ENCODE peak calls at places on chromosome 12, in eight cellular contexts. One of them, this sample, is unnamed.
A peak's percentile ranks its signal among the peaks of the same experiment; 100 is the strongest.

GRCh38 chr12:1993341-1993740 is 10.9 kb downstream of the DCP1B start:
- DNase-seq in suprapubic skin: no peak
- DNase-seq in AG10803: peak; percentile 94
- DNase-seq in HCT116: peak; percentile 64
- DNase-seq in psoas muscle: no peak
- DNase-seq in heart left ventricle: no peak
- DNase-seq in astrocyte: peak; percentile 93
- DNase-seq in mucosa of descending colon: no peak
- DNase-seq in this sample: peak; percentile 94

GRCh38 chr12:30308010-30308717 is 387.5 kb downstream of the IPO8 start:
- DNase-seq in suprapubic skin: no peak
- DNase-seq in AG10803: no peak
- DNase-seq in HCT116: no peak
- DNase-seq in psoas muscle: no peak
- DNase-seq in heart left ventricle: no peak
- DNase-seq in astrocyte: peak; percentile 1
- DNase-seq in mucosa of descending colon: no peak
- DNase-seq in this sample: no peak

GRCh38 chr12:100114574-100114973 is 28.1 kb downstream of the BLTP3B start:
- DNase-seq in suprapubic skin: no peak
- DNase-seq in AG10803: peak; percentile 83
- DNase-seq in HCT116: no peak
- DNase-seq in psoas muscle: no peak
- DNase-seq in heart left ventricle: no peak
- DNase-seq in astrocyte: peak; percentile 16
- DNase-seq in mucosa of descending colon: no peak
- DNase-seq in this sample: peak; percentile 36

GRCh38 chr12:107779077-107779840 is 4.8 kb downstream of the ASCL4 start:
- DNase-seq in suprapubic skin: no peak
- DNase-seq in AG10803: no peak
- DNase-seq in HCT116: no peak
- DNase-seq in psoas muscle: no peak
- DNase-seq in heart left ventricle: peak; percentile 32
- DNase-seq in astrocyte: no peak
- DNase-seq in mucosa of descending colon: no peak
- DNase-seq in this sample: no peak

GRCh38 chr12:10362325-10362724 is 27.5 kb downstream of the KLRK1 start:
- DNase-seq in suprapubic skin: no peak
- DNase-seq in AG10803: no peak
- DNase-seq in HCT116: no peak
- DNase-seq in psoas muscle: no peak
- DNase-seq in heart left ventricle: no peak
- DNase-seq in astrocyte: no peak
- DNase-seq in mucosa of descending colon: no peak
- DNase-seq in this sample: no peak

GRCh38 chr12:71710276-71711125 is 24.6 kb downstream of the TMEM19 start:
- DNase-seq in suprapubic skin: no peak
- DNase-seq in AG10803: peak; percentile 74
- DNase-seq in HCT116: peak; percentile 92
- DNase-seq in psoas muscle: no peak
- DNase-seq in heart left ventricle: no peak
- DNase-seq in astrocyte: peak; percentile 91
- DNase-seq in mucosa of descending colon: no peak
- DNase-seq in this sample: peak; percentile 68

GRCh38 chr12:388547-389137 is 478 bp downstream of the KDM5A start:
- DNase-seq in suprapubic skin: no peak
- DNase-seq in AG10803: peak; percentile 19
- DNase-seq in HCT116: no peak
- DNase-seq in psoas muscle: peak; percentile 34
- DNase-seq in heart left ventricle: no peak
- DNase-seq in astrocyte: peak; percentile 11
- DNase-seq in mucosa of descending colon: no peak
- DNase-seq in this sample: peak; percentile 42

GRCh38 chr12:110079477-110080400 is 31.4 kb upstream of the C12orf76 start:
- DNase-seq in suprapubic skin: no peak
- DNase-seq in AG10803: no peak
- DNase-seq in HCT116: no peak
- DNase-seq in psoas muscle: peak; percentile 34
- DNase-seq in heart left ventricle: peak; percentile 73
- DNase-seq in astrocyte: no peak
- DNase-seq in mucosa of descending colon: peak; percentile 50
- DNase-seq in this sample: peak; percentile 56

GRCh38 chr12:54650409-54650808 is 2.2 kb upstream of the DCD start:
- DNase-seq in suprapubic skin: no peak
- DNase-seq in AG10803: no peak
- DNase-seq in HCT116: no peak
- DNase-seq in psoas muscle: no peak
- DNase-seq in heart left ventricle: no peak
- DNase-seq in astrocyte: no peak
- DNase-seq in mucosa of descending colon: no peak
- DNase-seq in this sample: no peak

GRCh38 chr12:78204926-78205325 is 374.2 kb downstream of the NAV3 start:
- DNase-seq in suprapubic skin: no peak
- DNase-seq in AG10803: no peak
- DNase-seq in HCT116: no peak
- DNase-seq in psoas muscle: no peak
- DNase-seq in heart left ventricle: no peak
- DNase-seq in astrocyte: no peak
- DNase-seq in mucosa of descending colon: no peak
- DNase-seq in this sample: no peak

GRCh38 chr12:56634837-56635538 is 4.9 kb upstream of the BAZ2A start:
- DNase-seq in suprapubic skin: peak; percentile 89
- DNase-seq in AG10803: peak; percentile 78
- DNase-seq in HCT116: peak; percentile 79
- DNase-seq in psoas muscle: peak; percentile 77
- DNase-seq in heart left ventricle: peak; percentile 78
- DNase-seq in astrocyte: peak; percentile 74
- DNase-seq in mucosa of descending colon: peak; percentile 90
- DNase-seq in this sample: peak; percentile 91

GRCh38 chr12:45598761-45599160 is 130.7 kb upstream of the ARID2 start:
- DNase-seq in suprapubic skin: no peak
- DNase-seq in AG10803: no peak
- DNase-seq in HCT116: no peak
- DNase-seq in psoas muscle: no peak
- DNase-seq in heart left ventricle: no peak
- DNase-seq in astrocyte: no peak
- DNase-seq in mucosa of descending colon: no peak
- DNase-seq in this sample: no peak

GRCh38 chr12:111166779-111167540 is 201.9 kb downstream of the PHETA1 start:
- DNase-seq in suprapubic skin: no peak
- DNase-seq in AG10803: no peak
- DNase-seq in HCT116: no peak
- DNase-seq in psoas muscle: peak; percentile 30
- DNase-seq in heart left ventricle: peak; percentile 81
- DNase-seq in astrocyte: no peak
- DNase-seq in mucosa of descending colon: peak; percentile 34
- DNase-seq in this sample: no peak

GRCh38 chr12:68450947-68451260 is 118.7 kb upstream of the MDM1 start:
- DNase-seq in suprapubic skin: no peak
- DNase-seq in AG10803: no peak
- DNase-seq in HCT116: no peak
- DNase-seq in psoas muscle: no peak
- DNase-seq in heart left ventricle: no peak
- DNase-seq in astrocyte: no peak
- DNase-seq in mucosa of descending colon: no peak
- DNase-seq in this sample: no peak

GRCh38 chr12:83796527-83796926 is 1109.8 kb downstream of the TMTC2 start:
- DNase-seq in suprapubic skin: no peak
- DNase-seq in AG10803: peak; percentile 5
- DNase-seq in HCT116: peak; percentile 8
- DNase-seq in psoas muscle: no peak
- DNase-seq in heart left ventricle: no peak
- DNase-seq in astrocyte: no peak
- DNase-seq in mucosa of descending colon: no peak
- DNase-seq in this sample: no peak

GRCh38 chr12:132453361-132454133 is 36.4 kb upstream of the FBRSL1 start:
- DNase-seq in suprapubic skin: no peak
- DNase-seq in AG10803: peak; percentile 61
- DNase-seq in HCT116: no peak
- DNase-seq in psoas muscle: no peak
- DNase-seq in heart left ventricle: no peak
- DNase-seq in astrocyte: peak; percentile 60
- DNase-seq in mucosa of descending colon: peak; percentile 16
- DNase-seq in this sample: peak; percentile 43

GRCh38 chr12:123149828-123150272 is 1.0 kb downstream of the PITPNM2 start:
- DNase-seq in suprapubic skin: peak; percentile 72
- DNase-seq in AG10803: no peak
- DNase-seq in HCT116: no peak
- DNase-seq in psoas muscle: no peak
- DNase-seq in heart left ventricle: no peak
- DNase-seq in astrocyte: no peak
- DNase-seq in mucosa of descending colon: peak; percentile 34
- DNase-seq in this sample: no peak

GRCh38 chr12:52945389-52946232 is 3.3 kb upstream of the KRT18 start:
- DNase-seq in suprapubic skin: no peak
- DNase-seq in AG10803: peak; percentile 59
- DNase-seq in HCT116: no peak
- DNase-seq in psoas muscle: no peak
- DNase-seq in heart left ventricle: no peak
- DNase-seq in astrocyte: peak; percentile 90
- DNase-seq in mucosa of descending colon: no peak
- DNase-seq in this sample: peak; percentile 89

GRCh38 chr12:110186059-110186458 is 61.9 kb downstream of the IFT81 start:
- DNase-seq in suprapubic skin: no peak
- DNase-seq in AG10803: no peak
- DNase-seq in HCT116: no peak
- DNase-seq in psoas muscle: no peak
- DNase-seq in heart left ventricle: no peak
- DNase-seq in astrocyte: no peak
- DNase-seq in mucosa of descending colon: no peak
- DNase-seq in this sample: no peak

GRCh38 chr12:128767518-128767917 is 56.2 kb downstream of the SLC15A4 start:
- DNase-seq in suprapubic skin: no peak
- DNase-seq in AG10803: no peak
- DNase-seq in HCT116: no peak
- DNase-seq in psoas muscle: no peak
- DNase-seq in heart left ventricle: no peak
- DNase-seq in astrocyte: no peak
- DNase-seq in mucosa of descending colon: no peak
- DNase-seq in this sample: no peak

GRCh38 chr12:50780016-50780415 is 16.1 kb downstream of the ATF1 start:
- DNase-seq in suprapubic skin: no peak
- DNase-seq in AG10803: no peak
- DNase-seq in HCT116: no peak
- DNase-seq in psoas muscle: no peak
- DNase-seq in heart left ventricle: no peak
- DNase-seq in astrocyte: no peak
- DNase-seq in mucosa of descending colon: no peak
- DNase-seq in this sample: no peak

DNA sequence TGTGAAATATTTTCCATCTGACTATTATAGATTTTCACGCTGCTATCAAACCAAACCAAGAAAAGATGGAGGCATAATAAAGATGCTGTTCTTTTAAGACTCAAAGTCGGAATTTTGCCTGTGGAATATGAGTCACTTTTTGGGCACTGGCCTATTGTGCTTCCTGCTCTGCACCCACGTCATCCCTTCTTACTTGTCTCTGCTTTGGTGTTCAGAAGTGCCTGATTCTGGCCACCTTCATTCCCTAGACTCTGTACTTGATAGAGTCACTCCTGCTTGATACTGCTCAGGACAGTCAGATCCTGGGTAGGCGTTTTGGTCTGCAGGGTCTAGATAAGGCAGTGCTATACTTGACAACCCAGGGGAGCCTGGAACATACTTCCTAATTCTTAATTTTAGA is 1.9 kb downstream of the LRRK2 start:
- DNase-seq in suprapubic skin: peak; percentile 67
- DNase-seq in AG10803: peak; percentile 81
- DNase-seq in HCT116: no peak
- DNase-seq in psoas muscle: peak; percentile 20
- DNase-seq in heart left ventricle: peak; percentile 35
- DNase-seq in astrocyte: peak; percentile 86
- DNase-seq in mucosa of descending colon: no peak
- DNase-seq in this sample: peak; percentile 61
- H3K4me3 ChIP-seq in suprapubic skin: peak overlapping the region; percentile 61
- H3K4me3 ChIP-seq in AG10803: peak overlapping the region; percentile 34
- H3K4me3 ChIP-seq in HCT116: no peak overlapping the region
- H3K4me3 ChIP-seq in psoas muscle: peak overlapping the region; percentile 82
- H3K4me3 ChIP-seq in heart left ventricle: no peak overlapping the region
- H3K4me3 ChIP-seq in astrocyte: no peak overlapping the region
- H3K4me3 ChIP-seq in mucosa of descending colon: no peak overlapping the region
- H3K4me3 ChIP-seq in this sample: no peak overlapping the region

DNA sequence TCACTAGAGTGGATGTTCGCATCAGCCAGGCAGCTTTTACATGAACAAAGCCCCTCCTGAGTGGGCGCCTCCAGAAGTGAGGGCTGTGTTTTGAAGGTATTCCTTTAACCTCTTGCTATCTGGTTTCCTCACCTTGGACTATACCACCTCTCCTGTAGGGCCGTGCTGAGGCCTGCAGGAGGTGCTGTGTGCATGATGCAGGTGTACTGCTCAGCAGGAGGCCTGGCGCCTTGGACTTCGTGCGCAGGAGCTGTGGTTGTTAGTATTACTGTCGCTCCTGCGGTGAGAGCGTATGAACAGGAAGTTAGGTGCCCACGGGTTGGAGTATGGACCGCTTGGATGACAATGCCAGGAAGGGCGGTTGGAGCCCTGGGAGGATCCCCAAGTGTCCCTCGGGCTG is 130.7 kb downstream of the TSPAN9 start:
- DNase-seq in suprapubic skin: no peak
- DNase-seq in AG10803: no peak
- DNase-seq in HCT116: peak; percentile 10
- DNase-seq in psoas muscle: no peak
- DNase-seq in heart left ventricle: no peak
- DNase-seq in astrocyte: no peak
- DNase-seq in mucosa of descending colon: no peak
- DNase-seq in this sample: no peak
- TF ChIP-seq CTCF in suprapubic skin: no peak
- TF ChIP-seq CTCF in AG10803: no peak
- TF ChIP-seq CTCF in HCT116: peak; percentile 37
- TF ChIP-seq CTCF in psoas muscle: no peak
- TF ChIP-seq CTCF in heart left ventricle: peak; percentile 21
- TF ChIP-seq CTCF in astrocyte: peak; percentile 11
- TF ChIP-seq CTCF in mucosa of descending colon: no peak
- TF ChIP-seq CTCF in this sample: peak; percentile 35

DNA sequence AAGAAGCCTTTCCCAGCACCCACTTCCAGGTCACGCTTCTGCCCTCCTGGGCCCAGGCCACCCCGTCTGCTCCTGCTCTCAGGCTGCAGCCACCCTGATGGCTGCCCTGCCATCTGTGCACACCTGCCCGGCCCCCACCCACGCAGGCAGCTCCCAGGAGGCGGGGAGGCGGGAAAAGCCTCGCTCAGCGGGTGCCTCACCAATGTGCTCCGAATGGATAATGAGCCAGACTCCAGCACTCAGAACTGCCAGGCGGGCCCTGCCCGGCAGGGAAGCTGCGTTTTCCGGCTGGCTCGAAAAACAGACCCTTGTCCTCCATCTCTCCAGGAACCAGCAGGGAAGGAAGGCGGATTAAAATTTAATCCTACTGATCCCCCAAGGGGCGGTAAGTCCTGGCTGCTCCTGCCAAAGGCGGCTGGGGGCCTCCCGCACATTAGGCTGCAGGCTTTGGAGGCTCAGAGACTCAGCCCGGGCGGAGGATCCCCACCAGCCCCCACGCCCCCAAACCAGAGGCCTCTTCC is 104.0 kb downstream of the NCOR2 start:
- DNase-seq in suprapubic skin: no peak
- DNase-seq in AG10803: no peak
- DNase-seq in HCT116: no peak
- DNase-seq in psoas muscle: no peak
- DNase-seq in heart left ventricle: no peak
- DNase-seq in astrocyte: no peak
- DNase-seq in mucosa of descending colon: no peak
- DNase-seq in this sample: peak; percentile 36
- H3K4me3 ChIP-seq in suprapubic skin: no peak overlapping the region
- H3K4me3 ChIP-seq in AG10803: no peak overlapping the region
- H3K4me3 ChIP-seq in HCT116: no peak overlapping the region
- H3K4me3 ChIP-seq in psoas muscle: no peak overlapping the region
- H3K4me3 ChIP-seq in heart left ventricle: no peak overlapping the region
- H3K4me3 ChIP-seq in astrocyte: no peak overlapping the region
- H3K4me3 ChIP-seq in mucosa of descending colon: no peak overlapping the region
- H3K4me3 ChIP-seq in this sample: no peak overlapping the region

GRCh38 chr12:113152835-113153814 is 3.6 kb downstream of the CFAP73 start:
- DNase-seq in suprapubic skin: no peak
- DNase-seq in AG10803: peak; percentile 68
- DNase-seq in HCT116: peak; percentile 54
- DNase-seq in psoas muscle: peak; percentile 62
- DNase-seq in heart left ventricle: peak; percentile 72
- DNase-seq in astrocyte: peak; percentile 56
- DNase-seq in mucosa of descending colon: peak; percentile 86
- DNase-seq in this sample: peak; percentile 71
- TF ChIP-seq CTCF in suprapubic skin: no peak
- TF ChIP-seq CTCF in AG10803: peak; percentile 48
- TF ChIP-seq CTCF in HCT116: peak; percentile 83
- TF ChIP-seq CTCF in psoas muscle: no peak
- TF ChIP-seq CTCF in heart left ventricle: peak; percentile 36
- TF ChIP-seq CTCF in astrocyte: peak; percentile 11
- TF ChIP-seq CTCF in mucosa of descending colon: peak; percentile 50
- TF ChIP-seq CTCF in this sample: peak; percentile 46

This sample was measured in fibroblast of villous mesenchyme.